ENCODE peak calls at places on chromosomes 11 and 22, in ten cellular contexts. One of them, this sample, is unnamed.

GRCh38 chr22:25702046-25702445 is 39.9 kb upstream of the MYO18B start:
- DNase-seq in Panc1: no peak
- DNase-seq in tibial artery: no peak
- DNase-seq in lower lobe of right lung: no peak
- DNase-seq in spleen: no peak
- DNase-seq in neural progenitor cell: no peak
- DNase-seq in body of pancreas: no peak
- DNase-seq in neuronal stem cell: no peak
- DNase-seq in brain microvascular endothelial cell: no peak
- DNase-seq in epithelial cell of esophagus: peak; percentile 15
- DNase-seq in this sample: no peak

GRCh38 chr11:70324354-70325115 is 54.0 kb downstream of the PPFIA1 start:
- DNase-seq in body of pancreas: no peak
- DNase-seq in tibial artery: no peak
- DNase-seq in neuronal stem cell: peak; percentile 24
- DNase-seq in lower lobe of right lung: no peak
- DNase-seq in epithelial cell of esophagus: no peak
- DNase-seq in spleen: no peak
- DNase-seq in brain microvascular endothelial cell: peak; percentile 30
- DNase-seq in Panc1: no peak
- DNase-seq in neural progenitor cell: peak; percentile 46
- DNase-seq in this sample: no peak

GRCh38 chr22:22945195-22945594 is 57.6 kb downstream of the IGLL5 start:
- DNase-seq in epithelial cell of esophagus: no peak
- DNase-seq in body of pancreas: no peak
- DNase-seq in neural progenitor cell: no peak
- DNase-seq in Panc1: no peak
- DNase-seq in lower lobe of right lung: no peak
- DNase-seq in neuronal stem cell: no peak
- DNase-seq in tibial artery: no peak
- DNase-seq in brain microvascular endothelial cell: no peak
- DNase-seq in spleen: no peak
- DNase-seq in this sample: no peak

GRCh38 chr22:35489225-35489624 is 51.4 kb upstream of the RASD2 start:
- DNase-seq in neuronal stem cell: no peak
- DNase-seq in spleen: no peak
- DNase-seq in lower lobe of right lung: no peak
- DNase-seq in body of pancreas: no peak
- DNase-seq in tibial artery: no peak
- DNase-seq in epithelial cell of esophagus: peak; percentile 74
- DNase-seq in brain microvascular endothelial cell: no peak
- DNase-seq in neural progenitor cell: no peak
- DNase-seq in Panc1: no peak
- DNase-seq in this sample: no peak

GRCh38 chr11:22703040-22703439 is 36.6 kb downstream of the GAS2 start:
- DNase-seq in Panc1: peak; percentile 80
- DNase-seq in lower lobe of right lung: no peak
- DNase-seq in neuronal stem cell: no peak
- DNase-seq in tibial artery: no peak
- DNase-seq in spleen: no peak
- DNase-seq in brain microvascular endothelial cell: peak; percentile 63
- DNase-seq in body of pancreas: peak; percentile 70
- DNase-seq in epithelial cell of esophagus: peak; percentile 88
- DNase-seq in neural progenitor cell: peak; percentile 3
- DNase-seq in this sample: no peak

GRCh38 chr11:132784441-132784840 is 747.9 kb downstream of the OPCML start:
- DNase-seq in epithelial cell of esophagus: peak; percentile 2
- DNase-seq in spleen: no peak
- DNase-seq in neural progenitor cell: no peak
- DNase-seq in Panc1: no peak
- DNase-seq in tibial artery: no peak
- DNase-seq in brain microvascular endothelial cell: peak; percentile 44
- DNase-seq in body of pancreas: no peak
- DNase-seq in neuronal stem cell: no peak
- DNase-seq in lower lobe of right lung: no peak
- DNase-seq in this sample: no peak

GRCh38 chr11:66363805-66364535 is 7.6 kb downstream of the SLC29A2 start:
- DNase-seq in brain microvascular endothelial cell: no peak
- DNase-seq in body of pancreas: no peak
- DNase-seq in neuronal stem cell: no peak
- DNase-seq in spleen: peak; percentile 82
- DNase-seq in tibial artery: no peak
- DNase-seq in lower lobe of right lung: peak; percentile 71
- DNase-seq in neural progenitor cell: peak; percentile 67
- DNase-seq in epithelial cell of esophagus: peak; percentile 36
- DNase-seq in Panc1: no peak
- DNase-seq in this sample: peak; percentile 72

GRCh38 chr11:15638386-15638787 is 523.7 kb downstream of the INSC start:
- DNase-seq in lower lobe of right lung: no peak
- DNase-seq in neural progenitor cell: no peak
- DNase-seq in Panc1: no peak
- DNase-seq in neuronal stem cell: no peak
- DNase-seq in spleen: no peak
- DNase-seq in brain microvascular endothelial cell: no peak
- DNase-seq in tibial artery: no peak
- DNase-seq in epithelial cell of esophagus: peak; percentile 20
- DNase-seq in body of pancreas: no peak
- DNase-seq in this sample: no peak

DNA sequence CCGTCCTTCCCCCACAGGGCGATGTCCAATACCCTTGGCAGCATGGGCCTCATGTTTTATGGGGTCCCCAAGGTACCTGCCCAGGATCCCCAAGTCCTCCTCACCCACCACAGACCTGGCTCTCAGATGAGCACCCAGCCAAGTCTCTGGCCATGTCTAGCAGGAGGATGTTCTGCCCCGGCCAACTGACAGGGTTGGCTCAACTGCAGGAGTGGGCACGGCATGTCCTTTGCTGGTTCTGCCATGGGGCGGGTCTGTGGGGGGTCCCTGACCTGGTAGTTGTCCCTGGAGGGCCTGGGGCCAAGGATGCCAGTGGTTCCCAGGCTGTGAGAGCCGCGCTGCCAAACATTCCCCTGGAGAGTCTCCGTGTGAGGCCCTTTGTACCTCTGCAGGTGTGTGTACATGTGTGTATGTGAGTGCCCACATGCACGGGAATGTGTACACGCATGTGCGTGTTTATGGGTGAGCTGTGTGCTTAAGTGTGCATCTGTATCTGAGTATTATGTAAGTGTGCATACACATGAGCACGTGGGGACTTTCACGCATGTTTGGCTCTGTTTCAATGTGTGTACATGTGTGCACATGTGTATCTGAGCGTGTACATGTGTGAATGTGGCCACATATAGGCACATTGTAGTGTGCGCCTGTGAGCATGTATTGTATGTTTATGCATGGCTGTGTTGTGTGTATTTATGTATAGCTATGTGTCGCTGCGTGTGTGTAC is 85.5 kb downstream of the KCNQ1 start:
- DNase-seq in spleen: peak; percentile 74
- DNase-seq in Panc1: no peak
- DNase-seq in epithelial cell of esophagus: no peak
- DNase-seq in brain microvascular endothelial cell: no peak
- DNase-seq in tibial artery: peak; percentile 50
- DNase-seq in lower lobe of right lung: peak; percentile 42
- DNase-seq in body of pancreas: no peak
- DNase-seq in neural progenitor cell: no peak
- DNase-seq in neuronal stem cell: no peak
- DNase-seq in this sample: peak; percentile 5
- H3K4me3 ChIP-seq in spleen: no peak overlapping the region
- H3K4me3 ChIP-seq in Panc1: no peak overlapping the region
- H3K4me3 ChIP-seq in epithelial cell of esophagus: no peak overlapping the region
- H3K4me3 ChIP-seq in brain microvascular endothelial cell: no peak overlapping the region
- H3K4me3 ChIP-seq in tibial artery: no peak overlapping the region
- H3K4me3 ChIP-seq in lower lobe of right lung: no peak overlapping the region
- H3K4me3 ChIP-seq in body of pancreas: no peak overlapping the region
- H3K4me3 ChIP-seq in neural progenitor cell: no peak overlapping the region
- H3K4me3 ChIP-seq in neuronal stem cell: peak overlapping the region; percentile 2
- H3K4me3 ChIP-seq in this sample: no peak overlapping the region

GRCh38 chr11:67435727-67436458 is 1.6 kb downstream of the PTPRCAP start:
- DNase-seq in spleen: peak; percentile 86
- DNase-seq in neural progenitor cell: no peak
- DNase-seq in Panc1: no peak
- DNase-seq in tibial artery: peak; percentile 66
- DNase-seq in brain microvascular endothelial cell: no peak
- DNase-seq in body of pancreas: no peak
- DNase-seq in lower lobe of right lung: no peak
- DNase-seq in epithelial cell of esophagus: no peak
- DNase-seq in neuronal stem cell: no peak
- DNase-seq in this sample: no peak

GRCh38 chr11:67432655-67433349 is 4.5 kb downstream of the RPS6KB2 start:
- DNase-seq in epithelial cell of esophagus: no peak
- DNase-seq in neuronal stem cell: no peak
- DNase-seq in lower lobe of right lung: no peak
- DNase-seq in Panc1: no peak
- DNase-seq in neural progenitor cell: no peak
- DNase-seq in body of pancreas: no peak
- DNase-seq in brain microvascular endothelial cell: no peak
- DNase-seq in spleen: peak; percentile 80
- DNase-seq in tibial artery: no peak
- DNase-seq in this sample: no peak

GRCh38 chr11:67433536-67434394 is 3.7 kb downstream of the PTPRCAP start:
- DNase-seq in epithelial cell of esophagus: no peak
- DNase-seq in Panc1: no peak
- DNase-seq in lower lobe of right lung: no peak
- DNase-seq in spleen: peak; percentile 80
- DNase-seq in tibial artery: no peak
- DNase-seq in neuronal stem cell: no peak
- DNase-seq in neural progenitor cell: no peak
- DNase-seq in body of pancreas: no peak
- DNase-seq in brain microvascular endothelial cell: no peak
- DNase-seq in this sample: no peak

GRCh38 chr11:67435031-67435726 is 2.3 kb downstream of the PTPRCAP start:
- DNase-seq in brain microvascular endothelial cell: no peak
- DNase-seq in body of pancreas: no peak
- DNase-seq in epithelial cell of esophagus: peak; percentile 45
- DNase-seq in lower lobe of right lung: no peak
- DNase-seq in tibial artery: no peak
- DNase-seq in spleen: no peak
- DNase-seq in neural progenitor cell: no peak
- DNase-seq in neuronal stem cell: no peak
- DNase-seq in Panc1: no peak
- DNase-seq in this sample: no peak

DNA sequence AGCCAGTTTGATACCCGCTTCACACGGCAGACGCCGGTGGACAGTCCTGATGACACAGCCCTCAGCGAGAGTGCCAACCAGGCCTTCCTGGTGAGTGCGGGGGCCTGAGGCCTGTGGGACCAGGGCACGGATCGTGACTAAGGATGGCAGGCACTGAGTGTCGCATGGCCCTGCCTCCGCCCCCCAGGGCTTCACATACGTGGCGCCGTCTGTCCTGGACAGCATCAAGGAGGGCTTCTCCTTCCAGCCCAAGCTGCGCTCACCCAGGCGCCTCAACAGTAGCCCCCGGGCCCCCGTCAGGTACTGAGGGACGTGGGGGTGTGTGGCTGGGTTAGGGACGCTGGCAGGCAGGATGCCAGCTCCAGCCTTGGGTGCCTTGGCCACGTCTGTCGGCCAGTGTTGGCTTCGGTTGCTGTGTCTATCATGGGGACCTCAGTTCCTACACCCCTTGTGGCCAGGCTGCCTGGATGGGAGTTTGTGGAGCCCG is 3.0 kb downstream of the PTPRCAP start:
- DNase-seq in tibial artery: no peak
- DNase-seq in Panc1: no peak
- DNase-seq in epithelial cell of esophagus: no peak
- DNase-seq in neuronal stem cell: no peak
- DNase-seq in lower lobe of right lung: no peak
- DNase-seq in neural progenitor cell: no peak
- DNase-seq in body of pancreas: no peak
- DNase-seq in brain microvascular endothelial cell: no peak
- DNase-seq in spleen: peak; percentile 86
- DNase-seq in this sample: no peak
- H3K4me3 ChIP-seq in tibial artery: no peak overlapping the region
- H3K4me3 ChIP-seq in Panc1: no peak overlapping the region
- H3K4me3 ChIP-seq in epithelial cell of esophagus: no peak overlapping the region
- H3K4me3 ChIP-seq in neuronal stem cell: no peak overlapping the region
- H3K4me3 ChIP-seq in lower lobe of right lung: peak overlapping the region; percentile 3
- H3K4me3 ChIP-seq in neural progenitor cell: no peak overlapping the region
- H3K4me3 ChIP-seq in body of pancreas: no peak overlapping the region
- H3K4me3 ChIP-seq in brain microvascular endothelial cell: no peak overlapping the region
- H3K4me3 ChIP-seq in spleen: peak overlapping the region; percentile 72
- H3K4me3 ChIP-seq in this sample: no peak overlapping the region

GRCh38 chr11:134691985-134692384 is 279.9 kb upstream of the B3GAT1 start:
- DNase-seq in epithelial cell of esophagus: no peak
- DNase-seq in spleen: no peak
- DNase-seq in body of pancreas: no peak
- DNase-seq in brain microvascular endothelial cell: peak; percentile 3
- DNase-seq in Panc1: no peak
- DNase-seq in lower lobe of right lung: no peak
- DNase-seq in neuronal stem cell: no peak
- DNase-seq in neural progenitor cell: no peak
- DNase-seq in tibial artery: no peak
- DNase-seq in this sample: no peak
- H3K4me3 ChIP-seq in epithelial cell of esophagus: no peak overlapping the region
- H3K4me3 ChIP-seq in spleen: no peak overlapping the region
- H3K4me3 ChIP-seq in body of pancreas: no peak overlapping the region
- H3K4me3 ChIP-seq in brain microvascular endothelial cell: no peak overlapping the region
- H3K4me3 ChIP-seq in Panc1: no peak overlapping the region
- H3K4me3 ChIP-seq in lower lobe of right lung: no peak overlapping the region
- H3K4me3 ChIP-seq in neuronal stem cell: no peak overlapping the region
- H3K4me3 ChIP-seq in neural progenitor cell: no peak overlapping the region
- H3K4me3 ChIP-seq in tibial artery: no peak overlapping the region
- H3K4me3 ChIP-seq in this sample: no peak overlapping the region

GRCh38 chr11:118911880-118912741 is 13.6 kb downstream of the BCL9L start:
- DNase-seq in neuronal stem cell: no peak
- DNase-seq in epithelial cell of esophagus: peak; percentile 100
- DNase-seq in neural progenitor cell: peak; percentile 78
- DNase-seq in body of pancreas: peak; percentile 73
- DNase-seq in spleen: peak; percentile 82
- DNase-seq in tibial artery: peak; percentile 95
- DNase-seq in Panc1: peak; percentile 96
- DNase-seq in brain microvascular endothelial cell: peak; percentile 91
- DNase-seq in lower lobe of right lung: no peak
- DNase-seq in this sample: peak; percentile 88
- H3K4me3 ChIP-seq in neuronal stem cell: no peak overlapping the region
- H3K4me3 ChIP-seq in epithelial cell of esophagus: peak overlapping the region; percentile 47
- H3K4me3 ChIP-seq in neural progenitor cell: no peak overlapping the region
- H3K4me3 ChIP-seq in body of pancreas: no peak overlapping the region
- H3K4me3 ChIP-seq in spleen: no peak overlapping the region
- H3K4me3 ChIP-seq in tibial artery: peak overlapping the region; percentile 61
- H3K4me3 ChIP-seq in Panc1: peak overlapping the region; percentile 43
- H3K4me3 ChIP-seq in brain microvascular endothelial cell: peak overlapping the region; percentile 24
- H3K4me3 ChIP-seq in lower lobe of right lung: peak overlapping the region; percentile 53
- H3K4me3 ChIP-seq in this sample: peak overlapping the region; percentile 64

GRCh38 chr22:44620129-44620840 is 81.7 kb upstream of the PRR5 start:
- DNase-seq in tibial artery: no peak
- DNase-seq in lower lobe of right lung: peak; percentile 70
- DNase-seq in body of pancreas: peak; percentile 69
- DNase-seq in epithelial cell of esophagus: peak; percentile 30
- DNase-seq in neuronal stem cell: peak; percentile 89
- DNase-seq in neural progenitor cell: peak; percentile 97
- DNase-seq in spleen: peak; percentile 92
- DNase-seq in brain microvascular endothelial cell: peak; percentile 49
- DNase-seq in Panc1: no peak
- DNase-seq in this sample: peak; percentile 71
- H3K4me3 ChIP-seq in tibial artery: no peak overlapping the region
- H3K4me3 ChIP-seq in lower lobe of right lung: peak overlapping the region; percentile 23
- H3K4me3 ChIP-seq in body of pancreas: no peak overlapping the region
- H3K4me3 ChIP-seq in epithelial cell of esophagus: no peak overlapping the region
- H3K4me3 ChIP-seq in neuronal stem cell: peak overlapping the region; percentile 68
- H3K4me3 ChIP-seq in neural progenitor cell: no peak overlapping the region
- H3K4me3 ChIP-seq in spleen: peak overlapping the region; percentile 20
- H3K4me3 ChIP-seq in brain microvascular endothelial cell: no peak overlapping the region
- H3K4me3 ChIP-seq in Panc1: no peak overlapping the region
- H3K4me3 ChIP-seq in this sample: no peak overlapping the region